ENCODE peak calls at places on chromosomes 16 and 17, in five cellular contexts. Q, H, X, L and F are unnamed samples.
A peak's percentile ranks its signal among the peaks of the same experiment; 100 is the strongest.

GRCh38 chr16:23729503-23730424 is 16.7 kb upstream of the ERN2 start:
- DNase-seq in Q (no peak), H (no peak), X (no peak), L (no peak), F (peak; percentile 58)

GRCh38 chr16:73361061-73361460 is 313.1 kb upstream of the ZFHX3 start:
- DNase-seq in Q (no peak), H (no peak), X (no peak), L (no peak), F (no peak)

GRCh38 chr17:8410882-8411238 is 13.2 kb upstream of the RNF222 start:
- DNase-seq in Q (no peak), H (no peak), X (no peak), L (no peak), F (no peak)

GRCh38 chr17:45688353-45688752 is 95.8 kb upstream of the CRHR1 start:
- DNase-seq in Q (peak; percentile 14), H (no peak), X (no peak), L (no peak), F (no peak)

GRCh38 chr17:68621065-68621464 is 19.9 kb upstream of the FAM20A start:
- DNase-seq in Q (no peak), H (no peak), X (no peak), L (no peak), F (no peak)

GRCh38 chr16:67386861-67387455 is 6.3 kb downstream of the TPPP3 start:
- DNase-seq in Q (no peak), H (no peak), X (no peak), L (no peak), F (no peak)

GRCh38 chr16:65746941-65747340 is 619.5 kb upstream of the CDH5 start:
- DNase-seq in Q (no peak), H (no peak), X (no peak), L (no peak), F (no peak)

GRCh38 chr16:72021043-72021442 is 12.5 kb downstream of the DHODH start:
- DNase-seq in Q (no peak), H (no peak), X (no peak), L (no peak), F (no peak)

GRCh38 chr16:70579248-70579647 is 55.6 kb downstream of the SF3B3 start:
- DNase-seq in Q (no peak), H (no peak), X (no peak), L (no peak), F (no peak)

GRCh38 chr16:19523184-19523558 is 571 bp upstream of the CCP110 start:
- DNase-seq in Q (no peak), H (no peak), X (no peak), L (no peak), F (no peak)

GRCh38 chr17:62064791-62065563 is at the start of gene MED13:
- DNase-seq in Q (peak; percentile 79), H (peak; percentile 69), X (peak; percentile 60), L (no peak), F (peak; percentile 64)

GRCh38 chr16:67441289-67441753 is 10.4 kb downstream of the HSD11B2 start:
- DNase-seq in Q (no peak), H (no peak), X (no peak), L (no peak), F (peak; percentile 98)

GRCh38 chr16:24508614-24509013 is 30.8 kb upstream of the RBBP6 start:
- DNase-seq in Q (no peak), H (no peak), X (no peak), L (no peak), F (no peak)

GRCh38 chr17:6070895-6071511 is 824 bp downstream of the WSCD1 start:
- DNase-seq in Q (no peak), H (peak; percentile 38), X (no peak), L (no peak), F (no peak)

GRCh38 chr16:82506734-82507133 is 120.0 kb upstream of the CDH13 start:
- DNase-seq in Q (no peak), H (no peak), X (no peak), L (no peak), F (no peak)

DNA sequence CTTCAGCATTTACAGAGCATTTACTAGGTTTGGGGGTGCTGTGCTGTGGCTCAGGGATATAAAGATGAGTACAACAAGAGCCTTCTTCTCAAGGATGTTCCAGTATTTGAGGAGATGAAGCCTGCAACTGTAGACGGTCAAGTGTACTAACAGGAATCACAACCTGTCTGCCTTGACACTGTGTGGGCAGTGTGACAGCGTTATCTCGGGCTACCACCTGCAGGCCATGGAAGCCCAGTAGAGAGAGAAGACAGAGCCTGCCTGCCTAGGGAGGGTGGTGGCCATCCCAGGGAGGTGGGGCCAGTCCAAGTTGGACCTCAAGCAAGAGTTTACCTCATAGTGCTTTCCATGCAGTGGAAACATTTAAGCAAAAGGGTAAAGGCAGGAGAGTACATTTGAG is 215.1 kb upstream of the ASIC2 start:
- DNase-seq in Q (no peak), H (no peak), X (no peak), L (no peak), F (no peak)
- TF ChIP-seq EP300 in Q (no peak), H (no peak), X (no peak), L (no peak), F (no peak)

DNA sequence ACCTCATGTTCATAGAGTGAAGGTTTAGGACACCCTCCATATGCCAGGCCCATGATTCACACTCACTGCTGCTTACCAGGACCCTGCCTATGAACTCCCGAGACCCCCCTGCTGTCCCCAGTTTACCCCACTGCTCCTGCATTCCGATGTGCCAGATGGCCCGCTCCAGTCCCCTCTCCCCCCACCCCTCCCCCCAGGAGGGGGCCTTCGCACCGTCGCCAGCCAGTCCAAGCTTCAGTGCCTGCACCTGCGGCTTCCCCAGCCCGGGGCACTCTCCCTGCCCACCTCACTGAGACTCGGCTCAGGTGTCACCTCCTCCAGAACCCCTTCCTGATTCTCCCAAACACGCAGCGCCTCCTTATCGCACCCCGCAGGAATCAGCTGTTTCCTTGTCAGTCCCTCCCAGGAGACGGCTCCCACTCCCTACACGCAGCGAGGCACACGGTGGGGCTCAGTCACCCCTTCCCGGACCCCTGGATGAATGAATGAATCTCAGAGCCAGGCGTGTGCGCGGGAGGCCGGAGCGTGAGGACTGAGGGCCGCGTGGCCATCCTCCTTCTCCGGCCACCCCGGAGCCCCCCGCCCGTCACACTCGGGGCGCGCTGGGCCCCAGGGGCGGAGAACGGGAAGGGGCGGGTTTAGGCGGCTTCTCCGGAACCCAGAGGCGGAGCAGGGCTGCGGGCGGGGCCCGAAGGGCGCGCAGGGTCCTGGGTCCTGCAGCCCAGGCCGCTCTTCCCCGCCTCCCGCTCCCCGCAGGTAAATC is 1.7 kb downstream of the MYO1C start:
- DNase-seq in Q (peak; percentile 83), H (peak; percentile 80), X (peak; percentile 56), L (no peak), F (peak; percentile 68)
- TF ChIP-seq EP300 in Q (no peak), H (no peak), X (no peak), L (no peak), F (no peak)

GRCh38 chr16:3596101-3596861 is 15.1 kb downstream of the SLX4 start:
- DNase-seq in Q (no peak), H (no peak), X (no peak), L (no peak), F (no peak)
- TF ChIP-seq EP300 in Q (no peak), H (no peak), X (no peak), L (no peak), F (no peak)

DNA sequence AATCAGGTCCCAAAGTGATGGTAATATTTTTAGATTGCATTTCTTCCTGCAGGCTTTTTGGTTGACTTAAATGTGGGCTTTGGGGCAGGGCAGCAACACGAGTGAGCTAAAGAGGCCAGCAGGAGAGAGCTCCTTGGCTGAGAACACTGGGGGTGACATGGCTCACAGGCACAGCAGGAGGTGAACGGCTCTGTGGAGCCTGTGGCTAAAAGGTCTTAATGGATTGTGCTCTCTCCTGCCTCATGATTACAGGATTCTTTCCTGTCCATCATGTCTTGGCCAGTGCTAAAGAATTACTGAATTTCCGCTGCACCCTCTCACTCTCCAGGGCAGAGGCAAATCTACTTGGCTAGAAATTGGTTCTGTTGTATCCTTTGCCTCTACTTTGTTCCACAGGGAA is 366.6 kb downstream of the HS3ST4 start:
- DNase-seq in Q (no peak), H (no peak), X (no peak), L (no peak), F (no peak)
- TF ChIP-seq EP300 in Q (no peak), H (no peak), X (no peak), L (no peak), F (no peak)

DNA sequence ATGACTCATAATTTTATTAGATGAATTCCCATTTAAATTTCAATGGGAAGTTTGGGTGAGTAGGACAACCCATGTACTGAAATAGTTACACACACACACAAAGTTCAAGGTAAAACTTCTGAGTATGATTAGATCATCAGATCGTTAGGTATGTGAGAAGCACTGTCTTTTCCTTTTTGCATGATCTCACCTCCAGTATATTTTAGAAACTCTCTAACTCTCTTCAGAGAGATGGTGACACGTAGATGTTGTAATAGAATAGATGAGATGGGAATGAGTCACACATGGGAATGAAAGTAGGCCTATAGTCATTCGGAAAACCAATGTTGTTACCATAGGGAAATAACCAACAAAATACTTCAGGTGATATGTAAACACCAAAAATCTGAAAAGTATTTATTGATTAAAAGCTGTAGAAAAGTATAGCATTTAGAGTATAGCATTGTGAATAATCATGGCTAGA is 22.2 kb downstream of the KRT23 start:
- DNase-seq in Q (no peak), H (peak; percentile 94), X (no peak), L (peak; percentile 13), F (no peak)
- TF ChIP-seq EP300 in Q (no peak), H (peak; percentile 77), X (no peak), L (no peak), F (no peak)